ENCODE peak calls at places on chromosomes 12 and 14, in six cellular contexts. H is EH, T is posterior cingulate gyrus, L is activated T-cell treated with anti-CD3 and anti-CD28 coated beads for 24 hours, I is upper lobe of right lung, K is DMS153. J is an unnamed sample.
A peak's percentile ranks its signal among the peaks of the same experiment; 100 is the strongest.

GRCh38 chr12:5388581-5389535 is 43.0 kb upstream of the NTF3 start:
- DNase-seq in H (peak; percentile 58), K (no peak), I (no peak), T (no peak), L (no peak), J (peak; percentile 82)

GRCh38 chr12:52185400-52185967 is 6.3 kb downstream of the KRT80 start:
- DNase-seq in T (no peak), I (no peak), L (no peak), K (peak; percentile 12), H (no peak), J (no peak)

GRCh38 chr12:93192878-93193277 is 184.8 kb upstream of the NUDT4 start:
- DNase-seq in H (no peak), T (no peak), L (no peak), I (no peak), K (no peak), J (no peak)

GRCh38 chr14:76337619-76338545 is 38.1 kb upstream of the ESRRB start:
- DNase-seq in I (no peak), L (no peak), K (no peak), H (peak; percentile 23), T (no peak), J (no peak)

GRCh38 chr14:21724115-21724973 is 50.7 kb upstream of the OR4E1 start:
- DNase-seq in L (no peak), T (no peak), K (no peak), H (no peak), I (no peak), J (no peak)

GRCh38 chr14:58978336-58978735 is 210.1 kb upstream of the DAAM1 start:
- DNase-seq in L (no peak), K (no peak), T (no peak), I (no peak), H (peak; percentile 64), J (no peak)

GRCh38 chr12:49345048-49345839 is 1.4 kb upstream of the DNAJC22 start:
- DNase-seq in I (peak; percentile 70), T (no peak), K (no peak), L (no peak), H (peak; percentile 32), J (no peak)

GRCh38 chr14:69288001-69288771 is 28.2 kb downstream of the GALNT16 start:
- DNase-seq in H (peak; percentile 76), T (no peak), L (no peak), K (no peak), I (no peak), J (no peak)

GRCh38 chr12:82225871-82226270 is 132.3 kb downstream of the CCDC59 start:
- DNase-seq in H (no peak), K (no peak), T (no peak), I (no peak), L (no peak), J (peak; percentile 26)

J was measured in foreskin keratinocyte.